ENCODE peak calls at places on chromosomes 4 and X, in ten cellular contexts. One of them, this sample, is unnamed.

GRCh38 chrX:54171527-54171926 is 11.5 kb downstream of the FAM120C start:
- DNase-seq in A549: no peak
- DNase-seq in sigmoid colon: no peak
- DNase-seq in fibroblast of villous mesenchyme: peak; percentile 45
- DNase-seq in upper lobe of right lung: no peak
- DNase-seq in endothelial cell: no peak
- DNase-seq in GM13976: no peak
- DNase-seq in AG09309: peak; percentile 39
- DNase-seq in adrenal gland: no peak
- DNase-seq in AG10803: peak; percentile 84
- DNase-seq in this sample: no peak

GRCh38 chr4:139919513-139919912 is 234.5 kb downstream of the MAML3 start:
- DNase-seq in adrenal gland: peak; percentile 37
- DNase-seq in fibroblast of villous mesenchyme: peak; percentile 67
- DNase-seq in endothelial cell: no peak
- DNase-seq in sigmoid colon: no peak
- DNase-seq in AG10803: peak; percentile 85
- DNase-seq in upper lobe of right lung: no peak
- DNase-seq in GM13976: no peak
- DNase-seq in A549: no peak
- DNase-seq in AG09309: no peak
- DNase-seq in this sample: no peak

GRCh38 chrX:74421181-74422028 is at the start of gene SLC16A2:
- DNase-seq in adrenal gland: peak; percentile 87
- DNase-seq in endothelial cell: peak; percentile 52
- DNase-seq in fibroblast of villous mesenchyme: peak; percentile 76
- DNase-seq in upper lobe of right lung: peak; percentile 68
- DNase-seq in AG10803: peak; percentile 83
- DNase-seq in GM13976: peak; percentile 58
- DNase-seq in A549: peak; percentile 72
- DNase-seq in AG09309: peak; percentile 52
- DNase-seq in sigmoid colon: peak; percentile 93
- DNase-seq in this sample: peak; percentile 92

GRCh38 chr4:106978046-106978774 is 57.9 kb downstream of the DKK2 start:
- DNase-seq in sigmoid colon: no peak
- DNase-seq in AG09309: no peak
- DNase-seq in A549: no peak
- DNase-seq in AG10803: no peak
- DNase-seq in endothelial cell: peak; percentile 10
- DNase-seq in adrenal gland: no peak
- DNase-seq in fibroblast of villous mesenchyme: no peak
- DNase-seq in upper lobe of right lung: peak; percentile 51
- DNase-seq in GM13976: no peak
- DNase-seq in this sample: no peak

GRCh38 chr4:142557220-142557801 is 288.8 kb downstream of the INPP4B start:
- DNase-seq in GM13976: no peak
- DNase-seq in A549: no peak
- DNase-seq in sigmoid colon: no peak
- DNase-seq in endothelial cell: no peak
- DNase-seq in upper lobe of right lung: no peak
- DNase-seq in AG09309: no peak
- DNase-seq in fibroblast of villous mesenchyme: no peak
- DNase-seq in AG10803: no peak
- DNase-seq in adrenal gland: no peak
- DNase-seq in this sample: no peak

GRCh38 chrX:16658284-16658683 is 8.3 kb downstream of the S100G start:
- DNase-seq in GM13976: no peak
- DNase-seq in upper lobe of right lung: no peak
- DNase-seq in endothelial cell: no peak
- DNase-seq in AG09309: no peak
- DNase-seq in fibroblast of villous mesenchyme: peak; percentile 25
- DNase-seq in A549: no peak
- DNase-seq in sigmoid colon: no peak
- DNase-seq in adrenal gland: no peak
- DNase-seq in AG10803: peak; percentile 72
- DNase-seq in this sample: no peak

GRCh38 chr4:128468485-128468989 is 180.9 kb upstream of the PGRMC2 start:
- DNase-seq in AG09309: peak; percentile 93
- DNase-seq in A549: no peak
- DNase-seq in AG10803: peak; percentile 95
- DNase-seq in sigmoid colon: peak; percentile 82
- DNase-seq in endothelial cell: no peak
- DNase-seq in upper lobe of right lung: no peak
- DNase-seq in fibroblast of villous mesenchyme: peak; percentile 97
- DNase-seq in GM13976: no peak
- DNase-seq in adrenal gland: peak; percentile 85
- DNase-seq in this sample: no peak

GRCh38 chr4:185359767-185360446 is 35.8 kb downstream of the LRP2BP start:
- DNase-seq in fibroblast of villous mesenchyme: peak; percentile 42
- DNase-seq in sigmoid colon: no peak
- DNase-seq in upper lobe of right lung: no peak
- DNase-seq in AG09309: peak; percentile 60
- DNase-seq in adrenal gland: no peak
- DNase-seq in A549: no peak
- DNase-seq in AG10803: no peak
- DNase-seq in endothelial cell: no peak
- DNase-seq in GM13976: no peak
- DNase-seq in this sample: no peak

GRCh38 chrX:13898084-13898483 is 81.2 kb upstream of the GPM6B start:
- DNase-seq in endothelial cell: peak; percentile 18
- DNase-seq in AG09309: no peak
- DNase-seq in upper lobe of right lung: no peak
- DNase-seq in AG10803: peak; percentile 48
- DNase-seq in GM13976: peak; percentile 30
- DNase-seq in A549: no peak
- DNase-seq in fibroblast of villous mesenchyme: peak; percentile 19
- DNase-seq in adrenal gland: peak; percentile 21
- DNase-seq in sigmoid colon: no peak
- DNase-seq in this sample: no peak
- TF ChIP-seq CTCF in endothelial cell: no peak
- TF ChIP-seq CTCF in AG09309: no peak
- TF ChIP-seq CTCF in upper lobe of right lung: peak; percentile 17
- TF ChIP-seq CTCF in AG10803: peak; percentile 28
- TF ChIP-seq CTCF in GM13976: peak; percentile 16
- TF ChIP-seq CTCF in A549: no peak
- TF ChIP-seq CTCF in fibroblast of villous mesenchyme: peak; percentile 32
- TF ChIP-seq CTCF in adrenal gland: peak; percentile 8
- TF ChIP-seq CTCF in sigmoid colon: no peak
- TF ChIP-seq CTCF in this sample: no peak

GRCh38 chrX:24395775-24396174 is 35.3 kb downstream of the SUPT20HL1 start:
- DNase-seq in adrenal gland: peak; percentile 70
- DNase-seq in fibroblast of villous mesenchyme: peak; percentile 74
- DNase-seq in GM13976: peak; percentile 51
- DNase-seq in A549: peak; percentile 57
- DNase-seq in sigmoid colon: no peak
- DNase-seq in AG09309: peak; percentile 55
- DNase-seq in upper lobe of right lung: no peak
- DNase-seq in AG10803: peak; percentile 62
- DNase-seq in endothelial cell: peak; percentile 49
- DNase-seq in this sample: no peak
- TF ChIP-seq CTCF in adrenal gland: peak; percentile 77
- TF ChIP-seq CTCF in fibroblast of villous mesenchyme: peak; percentile 80
- TF ChIP-seq CTCF in GM13976: peak; percentile 36
- TF ChIP-seq CTCF in A549: peak; percentile 79
- TF ChIP-seq CTCF in sigmoid colon: peak; percentile 56
- TF ChIP-seq CTCF in AG09309: peak; percentile 78
- TF ChIP-seq CTCF in upper lobe of right lung: peak; percentile 65
- TF ChIP-seq CTCF in AG10803: peak; percentile 77
- TF ChIP-seq CTCF in endothelial cell: peak; percentile 55
- TF ChIP-seq CTCF in this sample: peak; percentile 84

GRCh38 chr4:183397741-183398297 is 46.6 kb upstream of the CDKN2AIP start:
- DNase-seq in upper lobe of right lung: no peak
- DNase-seq in endothelial cell: no peak
- DNase-seq in adrenal gland: no peak
- DNase-seq in GM13976: no peak
- DNase-seq in A549: no peak
- DNase-seq in AG09309: no peak
- DNase-seq in sigmoid colon: peak; percentile 52
- DNase-seq in fibroblast of villous mesenchyme: no peak
- DNase-seq in AG10803: no peak
- DNase-seq in this sample: no peak

GRCh38 chr4:183400035-183400434 is 44.4 kb upstream of the CDKN2AIP start:
- DNase-seq in GM13976: no peak
- DNase-seq in adrenal gland: no peak
- DNase-seq in endothelial cell: no peak
- DNase-seq in A549: no peak
- DNase-seq in AG09309: no peak
- DNase-seq in sigmoid colon: no peak
- DNase-seq in AG10803: no peak
- DNase-seq in upper lobe of right lung: no peak
- DNase-seq in fibroblast of villous mesenchyme: no peak
- DNase-seq in this sample: no peak

GRCh38 chr4:183399616-183400015 is 44.8 kb upstream of the CDKN2AIP start:
- DNase-seq in fibroblast of villous mesenchyme: no peak
- DNase-seq in sigmoid colon: peak; percentile 43
- DNase-seq in AG10803: peak; percentile 44
- DNase-seq in A549: no peak
- DNase-seq in GM13976: no peak
- DNase-seq in endothelial cell: no peak
- DNase-seq in adrenal gland: no peak
- DNase-seq in upper lobe of right lung: no peak
- DNase-seq in AG09309: no peak
- DNase-seq in this sample: no peak

GRCh38 chr4:183399166-183399565 is 45.3 kb upstream of the CDKN2AIP start:
- DNase-seq in GM13976: no peak
- DNase-seq in sigmoid colon: peak; percentile 57
- DNase-seq in adrenal gland: no peak
- DNase-seq in A549: no peak
- DNase-seq in AG09309: no peak
- DNase-seq in endothelial cell: no peak
- DNase-seq in fibroblast of villous mesenchyme: no peak
- DNase-seq in upper lobe of right lung: no peak
- DNase-seq in AG10803: no peak
- DNase-seq in this sample: no peak

GRCh38 chr4:183398298-183399129 is 45.9 kb upstream of the CDKN2AIP start:
- DNase-seq in A549: peak; percentile 55
- DNase-seq in fibroblast of villous mesenchyme: peak; percentile 67
- DNase-seq in upper lobe of right lung: peak; percentile 87
- DNase-seq in AG09309: no peak
- DNase-seq in sigmoid colon: peak; percentile 85
- DNase-seq in adrenal gland: peak; percentile 66
- DNase-seq in AG10803: peak; percentile 76
- DNase-seq in endothelial cell: peak; percentile 75
- DNase-seq in GM13976: peak; percentile 83
- DNase-seq in this sample: peak; percentile 86
- TF ChIP-seq CTCF in A549: peak; percentile 45
- TF ChIP-seq CTCF in fibroblast of villous mesenchyme: peak; percentile 71
- TF ChIP-seq CTCF in upper lobe of right lung: peak; percentile 64
- TF ChIP-seq CTCF in AG09309: peak; percentile 70
- TF ChIP-seq CTCF in sigmoid colon: peak; percentile 42
- TF ChIP-seq CTCF in adrenal gland: peak; percentile 20
- TF ChIP-seq CTCF in AG10803: peak; percentile 54
- TF ChIP-seq CTCF in endothelial cell: no peak
- TF ChIP-seq CTCF in GM13976: peak; percentile 50
- TF ChIP-seq CTCF in this sample: peak; percentile 54

DNA sequence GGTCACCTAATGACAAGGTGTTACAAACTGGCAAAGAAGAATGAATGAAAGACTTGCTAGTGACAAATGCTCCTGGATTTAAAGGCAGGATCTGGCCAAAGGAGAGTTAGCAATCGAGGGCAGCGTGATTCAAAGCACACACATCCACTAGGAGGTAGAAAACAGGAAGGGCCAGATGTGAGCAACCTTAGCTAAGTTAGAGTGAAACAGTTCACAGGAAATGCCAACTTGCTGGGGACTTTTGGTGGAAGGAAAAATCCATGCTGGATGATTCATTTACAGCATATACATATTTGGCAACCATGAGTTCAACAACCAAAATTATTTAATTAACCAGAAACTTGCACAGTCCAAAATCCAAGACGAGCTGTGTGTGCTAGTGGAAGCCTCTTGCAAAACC is 276.9 kb downstream of the PTTG2 start:
- DNase-seq in endothelial cell: no peak
- DNase-seq in fibroblast of villous mesenchyme: peak; percentile 21
- DNase-seq in upper lobe of right lung: no peak
- DNase-seq in sigmoid colon: no peak
- DNase-seq in adrenal gland: no peak
- DNase-seq in AG10803: peak; percentile 87
- DNase-seq in A549: no peak
- DNase-seq in AG09309: peak; percentile 61
- DNase-seq in GM13976: no peak
- DNase-seq in this sample: no peak
- TF ChIP-seq CTCF in endothelial cell: no peak
- TF ChIP-seq CTCF in fibroblast of villous mesenchyme: no peak
- TF ChIP-seq CTCF in upper lobe of right lung: no peak
- TF ChIP-seq CTCF in sigmoid colon: no peak
- TF ChIP-seq CTCF in adrenal gland: no peak
- TF ChIP-seq CTCF in AG10803: peak; percentile 26
- TF ChIP-seq CTCF in A549: no peak
- TF ChIP-seq CTCF in AG09309: no peak
- TF ChIP-seq CTCF in GM13976: no peak
- TF ChIP-seq CTCF in this sample: no peak

DNA sequence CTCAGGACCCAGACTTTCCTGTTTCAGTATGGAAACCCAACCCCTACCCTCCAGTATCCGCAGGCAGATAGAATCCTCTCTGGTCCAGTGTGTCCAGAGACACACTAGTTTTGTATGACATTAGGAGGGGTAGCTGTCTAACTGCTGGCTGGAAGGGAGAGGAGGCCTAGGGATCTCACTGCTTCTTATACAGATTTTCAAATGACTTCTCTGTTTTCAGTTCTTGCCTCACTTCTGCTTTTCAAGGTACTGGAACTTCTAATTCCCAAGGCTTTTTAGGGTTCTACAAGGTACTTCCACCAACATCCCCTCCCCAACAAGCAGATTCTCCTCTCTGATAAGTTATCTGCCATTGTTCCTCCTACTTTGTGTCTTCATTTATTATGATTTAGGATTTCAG is 6.1 kb downstream of the SGCB start:
- DNase-seq in fibroblast of villous mesenchyme: no peak
- DNase-seq in endothelial cell: no peak
- DNase-seq in A549: no peak
- DNase-seq in adrenal gland: no peak
- DNase-seq in AG09309: no peak
- DNase-seq in upper lobe of right lung: no peak
- DNase-seq in AG10803: no peak
- DNase-seq in sigmoid colon: no peak
- DNase-seq in GM13976: no peak
- DNase-seq in this sample: no peak
- TF ChIP-seq CTCF in fibroblast of villous mesenchyme: no peak
- TF ChIP-seq CTCF in endothelial cell: no peak
- TF ChIP-seq CTCF in A549: no peak
- TF ChIP-seq CTCF in adrenal gland: no peak
- TF ChIP-seq CTCF in AG09309: no peak
- TF ChIP-seq CTCF in upper lobe of right lung: no peak
- TF ChIP-seq CTCF in AG10803: no peak
- TF ChIP-seq CTCF in sigmoid colon: no peak
- TF ChIP-seq CTCF in GM13976: no peak
- TF ChIP-seq CTCF in this sample: no peak

GRCh38 chr4:130395871-130396270 is 1299.9 kb downstream of the C4orf33 start:
- DNase-seq in upper lobe of right lung: no peak
- DNase-seq in sigmoid colon: no peak
- DNase-seq in GM13976: no peak
- DNase-seq in adrenal gland: no peak
- DNase-seq in endothelial cell: no peak
- DNase-seq in A549: no peak
- DNase-seq in AG09309: no peak
- DNase-seq in fibroblast of villous mesenchyme: peak; percentile 63
- DNase-seq in AG10803: peak; percentile 70
- DNase-seq in this sample: no peak
- TF ChIP-seq CTCF in upper lobe of right lung: no peak
- TF ChIP-seq CTCF in sigmoid colon: no peak
- TF ChIP-seq CTCF in GM13976: no peak
- TF ChIP-seq CTCF in adrenal gland: no peak
- TF ChIP-seq CTCF in endothelial cell: no peak
- TF ChIP-seq CTCF in A549: no peak
- TF ChIP-seq CTCF in AG09309: no peak
- TF ChIP-seq CTCF in fibroblast of villous mesenchyme: no peak
- TF ChIP-seq CTCF in AG10803: no peak
- TF ChIP-seq CTCF in this sample: no peak

This sample was measured in kidney.